ENCODE peak calls at places on chromosomes 2 and 18, in nine cellular contexts. One of them, this sample, is unnamed.

GRCh38 chr2:43379494-43379893 is 153.1 kb upstream of the ZFP36L2 start:
- DNase-seq in GM12865: no peak
- DNase-seq in sigmoid colon: no peak
- DNase-seq in kidney: no peak
- DNase-seq in HFFc6: no peak
- DNase-seq in fibroblast of the aortic adventitia: no peak
- DNase-seq in progenitor cell of endocrine pancreas: no peak
- DNase-seq in GM13977: no peak
- DNase-seq in glutamatergic neuron: no peak
- DNase-seq in this sample: no peak

GRCh38 chr18:79366177-79367094 is 29.3 kb upstream of the NFATC1 start:
- DNase-seq in sigmoid colon: no peak
- DNase-seq in kidney: no peak
- DNase-seq in GM12865: no peak
- DNase-seq in HFFc6: peak; percentile 20
- DNase-seq in glutamatergic neuron: no peak
- DNase-seq in progenitor cell of endocrine pancreas: no peak
- DNase-seq in GM13977: no peak
- DNase-seq in fibroblast of the aortic adventitia: no peak
- DNase-seq in this sample: no peak

GRCh38 chr2:177983183-177983788 is 89.3 kb downstream of the PDE11A start:
- DNase-seq in GM13977: peak; percentile 48
- DNase-seq in kidney: no peak
- DNase-seq in fibroblast of the aortic adventitia: peak; percentile 62
- DNase-seq in glutamatergic neuron: peak; percentile 32
- DNase-seq in sigmoid colon: no peak
- DNase-seq in HFFc6: peak; percentile 58
- DNase-seq in progenitor cell of endocrine pancreas: no peak
- DNase-seq in GM12865: peak; percentile 56
- DNase-seq in this sample: peak; percentile 17

GRCh38 chr18:36663312-36663711 is 165.5 kb downstream of the TPGS2 start:
- DNase-seq in progenitor cell of endocrine pancreas: no peak
- DNase-seq in HFFc6: no peak
- DNase-seq in GM13977: no peak
- DNase-seq in kidney: no peak
- DNase-seq in GM12865: no peak
- DNase-seq in fibroblast of the aortic adventitia: peak; percentile 9
- DNase-seq in glutamatergic neuron: no peak
- DNase-seq in sigmoid colon: no peak
- DNase-seq in this sample: no peak

GRCh38 chr18:79798346-79798998 is 734 bp downstream of the KCNG2 start:
- DNase-seq in glutamatergic neuron: no peak
- DNase-seq in GM12865: no peak
- DNase-seq in fibroblast of the aortic adventitia: no peak
- DNase-seq in kidney: peak; percentile 65
- DNase-seq in HFFc6: no peak
- DNase-seq in sigmoid colon: peak; percentile 45
- DNase-seq in progenitor cell of endocrine pancreas: no peak
- DNase-seq in GM13977: peak; percentile 42
- DNase-seq in this sample: no peak

GRCh38 chr2:227513113-227513512 is 41.2 kb downstream of the AGFG1 start:
- DNase-seq in GM12865: no peak
- DNase-seq in GM13977: no peak
- DNase-seq in progenitor cell of endocrine pancreas: no peak
- DNase-seq in HFFc6: no peak
- DNase-seq in sigmoid colon: no peak
- DNase-seq in glutamatergic neuron: no peak
- DNase-seq in fibroblast of the aortic adventitia: no peak
- DNase-seq in kidney: no peak
- DNase-seq in this sample: no peak

GRCh38 chr2:23244656-23245055 is 140.3 kb upstream of the KLHL29 start:
- DNase-seq in progenitor cell of endocrine pancreas: no peak
- DNase-seq in GM13977: no peak
- DNase-seq in kidney: no peak
- DNase-seq in HFFc6: no peak
- DNase-seq in fibroblast of the aortic adventitia: no peak
- DNase-seq in GM12865: no peak
- DNase-seq in glutamatergic neuron: no peak
- DNase-seq in sigmoid colon: no peak
- DNase-seq in this sample: no peak

GRCh38 chr2:204495381-204495780 is 49.9 kb upstream of the PARD3B start:
- DNase-seq in progenitor cell of endocrine pancreas: no peak
- DNase-seq in kidney: no peak
- DNase-seq in glutamatergic neuron: no peak
- DNase-seq in GM13977: no peak
- DNase-seq in sigmoid colon: no peak
- DNase-seq in fibroblast of the aortic adventitia: no peak
- DNase-seq in HFFc6: no peak
- DNase-seq in GM12865: no peak
- DNase-seq in this sample: no peak

GRCh38 chr2:8841962-8842361 is 4.5 kb upstream of the KIDINS220 start:
- DNase-seq in GM12865: no peak
- DNase-seq in progenitor cell of endocrine pancreas: no peak
- DNase-seq in fibroblast of the aortic adventitia: no peak
- DNase-seq in kidney: no peak
- DNase-seq in sigmoid colon: no peak
- DNase-seq in glutamatergic neuron: no peak
- DNase-seq in GM13977: no peak
- DNase-seq in HFFc6: no peak
- DNase-seq in this sample: no peak

GRCh38 chr18:31954349-31954748 is 11.4 kb upstream of the TRAPPC8 start:
- DNase-seq in progenitor cell of endocrine pancreas: no peak
- DNase-seq in GM13977: no peak
- DNase-seq in HFFc6: no peak
- DNase-seq in kidney: no peak
- DNase-seq in fibroblast of the aortic adventitia: peak; percentile 21
- DNase-seq in sigmoid colon: no peak
- DNase-seq in GM12865: no peak
- DNase-seq in glutamatergic neuron: no peak
- DNase-seq in this sample: no peak

GRCh38 chr2:85324639-85325465 is 2.9 kb downstream of the TGOLN2 start:
- DNase-seq in GM12865: no peak
- DNase-seq in sigmoid colon: peak; percentile 53
- DNase-seq in HFFc6: no peak
- DNase-seq in glutamatergic neuron: no peak
- DNase-seq in kidney: no peak
- DNase-seq in progenitor cell of endocrine pancreas: no peak
- DNase-seq in fibroblast of the aortic adventitia: peak; percentile 44
- DNase-seq in GM13977: no peak
- DNase-seq in this sample: no peak

GRCh38 chr18:41938445-41938844 is 16.6 kb upstream of the PIK3C3 start:
- DNase-seq in fibroblast of the aortic adventitia: peak; percentile 78
- DNase-seq in GM13977: no peak
- DNase-seq in HFFc6: peak; percentile 95
- DNase-seq in progenitor cell of endocrine pancreas: no peak
- DNase-seq in kidney: no peak
- DNase-seq in GM12865: no peak
- DNase-seq in glutamatergic neuron: no peak
- DNase-seq in sigmoid colon: no peak
- DNase-seq in this sample: no peak

GRCh38 chr2:159226059-159226461 is 60.4 kb downstream of the WDSUB1 start:
- DNase-seq in sigmoid colon: no peak
- DNase-seq in GM12865: peak; percentile 11
- DNase-seq in GM13977: peak; percentile 51
- DNase-seq in kidney: no peak
- DNase-seq in fibroblast of the aortic adventitia: no peak
- DNase-seq in glutamatergic neuron: no peak
- DNase-seq in progenitor cell of endocrine pancreas: no peak
- DNase-seq in HFFc6: peak; percentile 59
- DNase-seq in this sample: no peak

GRCh38 chr2:32363588-32363987 is 6.8 kb downstream of the BIRC6 start:
- DNase-seq in sigmoid colon: no peak
- DNase-seq in GM12865: no peak
- DNase-seq in progenitor cell of endocrine pancreas: no peak
- DNase-seq in GM13977: peak; percentile 34
- DNase-seq in kidney: no peak
- DNase-seq in HFFc6: no peak
- DNase-seq in glutamatergic neuron: no peak
- DNase-seq in fibroblast of the aortic adventitia: no peak
- DNase-seq in this sample: no peak

GRCh38 chr2:148209598-148209997 is 188.7 kb downstream of the MBD5 start:
- DNase-seq in sigmoid colon: no peak
- DNase-seq in glutamatergic neuron: no peak
- DNase-seq in kidney: no peak
- DNase-seq in fibroblast of the aortic adventitia: no peak
- DNase-seq in GM13977: no peak
- DNase-seq in HFFc6: no peak
- DNase-seq in progenitor cell of endocrine pancreas: no peak
- DNase-seq in GM12865: peak; percentile 6
- DNase-seq in this sample: no peak

DNA sequence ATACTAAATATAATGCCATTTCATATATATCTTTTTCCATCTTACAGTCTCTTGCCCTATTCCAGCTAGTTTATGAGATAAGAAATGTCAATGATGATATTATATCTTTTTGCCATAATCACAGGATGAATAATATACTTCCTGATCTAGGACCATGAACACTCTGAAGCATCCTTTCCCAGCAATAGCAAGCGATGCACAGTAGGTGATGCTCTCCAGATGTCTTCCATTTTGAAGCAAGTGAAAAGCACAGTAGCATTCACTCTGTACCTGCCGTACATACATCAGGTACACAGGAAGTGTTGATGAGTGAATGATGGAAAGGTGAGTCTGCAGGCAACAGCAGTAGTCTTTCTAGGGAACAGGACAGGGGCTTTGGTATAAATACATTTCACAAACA is 8.6 kb upstream of the SULT1C4 start:
- DNase-seq in HFFc6: no peak
- DNase-seq in GM13977: no peak
- DNase-seq in kidney: no peak
- DNase-seq in fibroblast of the aortic adventitia: no peak
- DNase-seq in glutamatergic neuron: no peak
- DNase-seq in GM12865: no peak
- DNase-seq in progenitor cell of endocrine pancreas: no peak
- DNase-seq in sigmoid colon: no peak
- DNase-seq in this sample: no peak
- TF ChIP-seq CTCF in HFFc6: no peak
- TF ChIP-seq CTCF in GM13977: no peak
- TF ChIP-seq CTCF in kidney: no peak
- TF ChIP-seq CTCF in fibroblast of the aortic adventitia: no peak
- TF ChIP-seq CTCF in glutamatergic neuron: no peak
- TF ChIP-seq CTCF in GM12865: no peak
- TF ChIP-seq CTCF in progenitor cell of endocrine pancreas: no peak
- TF ChIP-seq CTCF in sigmoid colon: no peak
- TF ChIP-seq CTCF in this sample: no peak

DNA sequence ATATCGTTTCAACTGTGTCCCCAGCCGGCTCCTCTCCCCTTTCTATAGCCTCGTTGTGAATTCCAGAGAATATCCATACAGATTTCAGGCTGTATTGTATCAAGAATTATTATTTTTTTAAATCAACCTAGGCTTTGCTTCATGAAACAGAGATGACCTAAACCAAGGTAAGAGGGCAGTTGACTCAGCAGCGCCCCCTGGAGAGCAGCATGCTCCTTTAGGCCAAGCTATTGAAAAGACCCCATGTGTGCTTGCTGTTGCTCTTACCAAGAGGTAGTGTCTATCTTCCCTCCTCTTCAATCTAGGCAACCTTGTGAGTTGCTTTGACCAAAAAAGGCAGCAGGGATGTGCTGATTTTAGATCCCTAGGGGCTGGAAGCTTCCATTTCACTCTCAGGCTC is 426.7 kb upstream of the SMIM21 start:
- DNase-seq in glutamatergic neuron: peak; percentile 52
- DNase-seq in progenitor cell of endocrine pancreas: no peak
- DNase-seq in kidney: no peak
- DNase-seq in sigmoid colon: no peak
- DNase-seq in HFFc6: no peak
- DNase-seq in GM12865: peak; percentile 27
- DNase-seq in fibroblast of the aortic adventitia: no peak
- DNase-seq in GM13977: no peak
- DNase-seq in this sample: peak; percentile 14
- TF ChIP-seq CTCF in glutamatergic neuron: peak; percentile 68
- TF ChIP-seq CTCF in progenitor cell of endocrine pancreas: peak; percentile 28
- TF ChIP-seq CTCF in kidney: no peak
- TF ChIP-seq CTCF in sigmoid colon: no peak
- TF ChIP-seq CTCF in HFFc6: peak; percentile 47
- TF ChIP-seq CTCF in GM12865: peak; percentile 48
- TF ChIP-seq CTCF in fibroblast of the aortic adventitia: no peak
- TF ChIP-seq CTCF in GM13977: peak; percentile 32
- TF ChIP-seq CTCF in this sample: peak; percentile 60

GRCh38 chr2:71277536-71278103 is 50.7 kb upstream of the PAIP2B start:
- DNase-seq in GM12865: peak; percentile 6
- DNase-seq in GM13977: peak; percentile 23
- DNase-seq in progenitor cell of endocrine pancreas: peak; percentile 32
- DNase-seq in HFFc6: no peak
- DNase-seq in sigmoid colon: no peak
- DNase-seq in glutamatergic neuron: peak; percentile 81
- DNase-seq in kidney: peak; percentile 69
- DNase-seq in fibroblast of the aortic adventitia: no peak
- DNase-seq in this sample: peak; percentile 64

GRCh38 chr2:71277159-71277498 is 50.2 kb upstream of the PAIP2B start:
- DNase-seq in sigmoid colon: no peak
- DNase-seq in GM13977: no peak
- DNase-seq in GM12865: no peak
- DNase-seq in glutamatergic neuron: no peak
- DNase-seq in kidney: no peak
- DNase-seq in progenitor cell of endocrine pancreas: no peak
- DNase-seq in fibroblast of the aortic adventitia: no peak
- DNase-seq in HFFc6: no peak
- DNase-seq in this sample: no peak

GRCh38 chr2:71281950-71282349 is 49.6 kb upstream of the ZNF638 start:
- DNase-seq in kidney: no peak
- DNase-seq in GM13977: no peak
- DNase-seq in glutamatergic neuron: no peak
- DNase-seq in HFFc6: no peak
- DNase-seq in sigmoid colon: no peak
- DNase-seq in GM12865: no peak
- DNase-seq in progenitor cell of endocrine pancreas: no peak
- DNase-seq in fibroblast of the aortic adventitia: no peak
- DNase-seq in this sample: no peak

GRCh38 chr2:71275939-71276310 is 49.0 kb upstream of the PAIP2B start:
- DNase-seq in sigmoid colon: no peak
- DNase-seq in fibroblast of the aortic adventitia: no peak
- DNase-seq in GM13977: no peak
- DNase-seq in kidney: no peak
- DNase-seq in progenitor cell of endocrine pancreas: no peak
- DNase-seq in GM12865: no peak
- DNase-seq in glutamatergic neuron: no peak
- DNase-seq in HFFc6: no peak
- DNase-seq in this sample: no peak

GRCh38 chr2:71276311-71277158 is 49.6 kb upstream of the PAIP2B start:
- DNase-seq in fibroblast of the aortic adventitia: peak; percentile 50
- DNase-seq in progenitor cell of endocrine pancreas: peak; percentile 83
- DNase-seq in kidney: peak; percentile 93
- DNase-seq in sigmoid colon: peak; percentile 88
- DNase-seq in HFFc6: no peak
- DNase-seq in GM12865: peak; percentile 77
- DNase-seq in glutamatergic neuron: peak; percentile 96
- DNase-seq in GM13977: peak; percentile 88
- DNase-seq in this sample: peak; percentile 95
- TF ChIP-seq CTCF in fibroblast of the aortic adventitia: no peak
- TF ChIP-seq CTCF in progenitor cell of endocrine pancreas: no peak
- TF ChIP-seq CTCF in kidney: peak; percentile 1
- TF ChIP-seq CTCF in sigmoid colon: peak; percentile 10
- TF ChIP-seq CTCF in HFFc6: no peak
- TF ChIP-seq CTCF in GM12865: no peak
- TF ChIP-seq CTCF in glutamatergic neuron: no peak
- TF ChIP-seq CTCF in GM13977: no peak
- TF ChIP-seq CTCF in this sample: no peak

DNA sequence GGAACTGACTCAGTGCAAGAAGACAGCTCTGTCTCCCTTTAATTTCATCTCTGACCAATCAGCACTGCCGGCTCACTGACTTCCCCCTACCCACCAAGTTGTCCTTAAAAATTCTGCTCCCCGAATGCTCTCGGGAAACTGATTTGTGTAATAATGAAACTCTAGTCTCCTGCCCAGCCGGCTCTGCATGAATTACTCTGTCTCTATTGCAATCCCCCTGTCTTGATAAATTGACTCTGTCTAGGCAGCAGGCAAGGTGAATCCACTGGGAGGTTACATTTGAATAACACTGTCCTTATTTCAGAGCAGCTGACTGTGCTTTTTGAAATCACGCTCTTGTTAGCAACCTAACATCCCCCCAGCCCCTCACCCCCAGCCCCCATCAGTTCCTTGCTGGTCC is 26.4 kb upstream of the ZNF236 start:
- DNase-seq in GM12865: no peak
- DNase-seq in sigmoid colon: no peak
- DNase-seq in fibroblast of the aortic adventitia: no peak
- DNase-seq in GM13977: no peak
- DNase-seq in progenitor cell of endocrine pancreas: no peak
- DNase-seq in HFFc6: no peak
- DNase-seq in glutamatergic neuron: no peak
- DNase-seq in kidney: no peak
- DNase-seq in this sample: no peak
- TF ChIP-seq CTCF in GM12865: no peak
- TF ChIP-seq CTCF in sigmoid colon: no peak
- TF ChIP-seq CTCF in fibroblast of the aortic adventitia: no peak
- TF ChIP-seq CTCF in GM13977: no peak
- TF ChIP-seq CTCF in progenitor cell of endocrine pancreas: no peak
- TF ChIP-seq CTCF in HFFc6: no peak
- TF ChIP-seq CTCF in glutamatergic neuron: no peak
- TF ChIP-seq CTCF in kidney: no peak
- TF ChIP-seq CTCF in this sample: no peak